ENCODE peak calls at places on chromosomes 12 and 14, in five cellular contexts. One of them, this sample, is unnamed.

GRCh38 chr14:35299708-35300107 is 7.5 kb downstream of the PSMA6 start:
- DNase-seq in PC-3: peak; percentile 18
- DNase-seq in K562: no peak
- DNase-seq in fibroblast of lung: no peak
- DNase-seq in A549: no peak
- DNase-seq in this sample: no peak

GRCh38 chr12:21239866-21240265 is 94.9 kb downstream of the SLCO1A2 start:
- DNase-seq in A549: no peak
- DNase-seq in fibroblast of lung: no peak
- DNase-seq in K562: no peak
- DNase-seq in PC-3: no peak
- DNase-seq in this sample: no peak

GRCh38 chr14:55372423-55372822 is 39.2 kb downstream of the ATG14 start:
- DNase-seq in K562: no peak
- DNase-seq in PC-3: no peak
- DNase-seq in A549: no peak
- DNase-seq in fibroblast of lung: no peak
- DNase-seq in this sample: no peak

GRCh38 chr14:37034410-37035285 is 137.8 kb downstream of the SLC25A21 start:
- DNase-seq in A549: no peak
- DNase-seq in K562: no peak
- DNase-seq in PC-3: no peak
- DNase-seq in fibroblast of lung: peak; percentile 86
- DNase-seq in this sample: no peak

GRCh38 chr12:93098077-93098476 is 169.0 kb upstream of the EEA1 start:
- DNase-seq in PC-3: peak; percentile 72
- DNase-seq in fibroblast of lung: no peak
- DNase-seq in K562: peak; percentile 50
- DNase-seq in A549: peak; percentile 71
- DNase-seq in this sample: no peak

GRCh38 chr12:63889236-63889635 is 44.7 kb downstream of the SRGAP1 start:
- DNase-seq in PC-3: no peak
- DNase-seq in A549: peak; percentile 43
- DNase-seq in fibroblast of lung: peak; percentile 84
- DNase-seq in K562: no peak
- DNase-seq in this sample: no peak

GRCh38 chr14:104424406-104425072 is 155.0 kb upstream of the C14orf180 start:
- DNase-seq in K562: no peak
- DNase-seq in A549: no peak
- DNase-seq in fibroblast of lung: no peak
- DNase-seq in PC-3: no peak
- DNase-seq in this sample: no peak

GRCh38 chr12:111295176-111295575 is 73.7 kb downstream of the PHETA1 start:
- DNase-seq in A549: no peak
- DNase-seq in PC-3: no peak
- DNase-seq in K562: no peak
- DNase-seq in fibroblast of lung: no peak
- DNase-seq in this sample: no peak

GRCh38 chr14:76259029-76259735 is 107.5 kb downstream of the GPATCH2L start:
- DNase-seq in K562: peak; percentile 37
- DNase-seq in A549: no peak
- DNase-seq in PC-3: no peak
- DNase-seq in fibroblast of lung: no peak
- DNase-seq in this sample: no peak

GRCh38 chr12:6688543-6688999 is 604 bp downstream of the ZNF384 start:
- DNase-seq in fibroblast of lung: no peak
- DNase-seq in PC-3: no peak
- DNase-seq in A549: no peak
- DNase-seq in K562: no peak
- DNase-seq in this sample: peak; percentile 67

GRCh38 chr12:103523771-103524170 is 28.0 kb upstream of the C12orf42 start:
- DNase-seq in K562: no peak
- DNase-seq in fibroblast of lung: no peak
- DNase-seq in A549: no peak
- DNase-seq in PC-3: no peak
- DNase-seq in this sample: no peak

GRCh38 chr12:108840605-108841328 is 16.6 kb downstream of the SSH1 start:
- DNase-seq in fibroblast of lung: peak; percentile 74
- DNase-seq in PC-3: no peak
- DNase-seq in K562: no peak
- DNase-seq in A549: no peak
- DNase-seq in this sample: no peak

GRCh38 chr12:8154526-8154925 is 2.3 kb upstream of the ZNF705A start:
- DNase-seq in A549: no peak
- DNase-seq in PC-3: no peak
- DNase-seq in K562: no peak
- DNase-seq in fibroblast of lung: peak; percentile 6
- DNase-seq in this sample: no peak

GRCh38 chr12:124396544-124397398 is 101.9 kb downstream of the RFLNA start:
- DNase-seq in PC-3: no peak
- DNase-seq in K562: peak; percentile 62
- DNase-seq in fibroblast of lung: no peak
- DNase-seq in A549: peak; percentile 48
- DNase-seq in this sample: no peak

GRCh38 chr12:466762-467161 is 7.0 kb downstream of the B4GALNT3 start:
- DNase-seq in A549: no peak
- DNase-seq in PC-3: no peak
- DNase-seq in fibroblast of lung: no peak
- DNase-seq in K562: no peak
- DNase-seq in this sample: no peak
- H3K27ac ChIP-seq in A549: no peak overlapping the region
- H3K27ac ChIP-seq in PC-3: no peak overlapping the region
- H3K27ac ChIP-seq in fibroblast of lung: no peak overlapping the region
- H3K27ac ChIP-seq in K562: no peak overlapping the region
- H3K27ac ChIP-seq in this sample: no peak overlapping the region

GRCh38 chr14:90681889-90682429 is 134.3 kb downstream of the TTC7B start:
- DNase-seq in fibroblast of lung: no peak
- DNase-seq in PC-3: peak; percentile 56
- DNase-seq in A549: no peak
- DNase-seq in K562: no peak
- DNase-seq in this sample: no peak

GRCh38 chr14:90678846-90679362 is 137.3 kb downstream of the TTC7B start:
- DNase-seq in fibroblast of lung: no peak
- DNase-seq in PC-3: no peak
- DNase-seq in A549: no peak
- DNase-seq in K562: no peak
- DNase-seq in this sample: no peak

GRCh38 chr14:90677484-90678045 is 138.7 kb downstream of the TTC7B start:
- DNase-seq in K562: no peak
- DNase-seq in fibroblast of lung: peak; percentile 79
- DNase-seq in A549: no peak
- DNase-seq in PC-3: peak; percentile 79
- DNase-seq in this sample: no peak

GRCh38 chr14:90678420-90678819 is 137.8 kb downstream of the TTC7B start:
- DNase-seq in PC-3: no peak
- DNase-seq in K562: no peak
- DNase-seq in A549: no peak
- DNase-seq in fibroblast of lung: peak; percentile 38
- DNase-seq in this sample: no peak

GRCh38 chr14:90682615-90683014 is 133.6 kb downstream of the TTC7B start:
- DNase-seq in K562: no peak
- DNase-seq in fibroblast of lung: no peak
- DNase-seq in PC-3: no peak
- DNase-seq in A549: no peak
- DNase-seq in this sample: no peak
- H3K4me3 ChIP-seq in K562: no peak overlapping the region
- H3K4me3 ChIP-seq in fibroblast of lung: no peak overlapping the region
- H3K4me3 ChIP-seq in PC-3: no peak overlapping the region
- H3K4me3 ChIP-seq in A549: no peak overlapping the region
- H3K4me3 ChIP-seq in this sample: no peak overlapping the region

GRCh38 chr14:30768791-30769190 is 105.6 kb upstream of the COCH start:
- DNase-seq in A549: no peak
- DNase-seq in fibroblast of lung: no peak
- DNase-seq in K562: no peak
- DNase-seq in PC-3: no peak
- DNase-seq in this sample: no peak

GRCh38 chr14:30767624-30768023 is 106.7 kb upstream of the COCH start:
- DNase-seq in K562: no peak
- DNase-seq in PC-3: no peak
- DNase-seq in A549: no peak
- DNase-seq in fibroblast of lung: no peak
- DNase-seq in this sample: no peak

GRCh38 chr14:30759172-30760125 is 114.9 kb upstream of the COCH start:
- DNase-seq in PC-3: no peak
- DNase-seq in K562: no peak
- DNase-seq in A549: no peak
- DNase-seq in fibroblast of lung: no peak
- DNase-seq in this sample: no peak

GRCh38 chr14:30763891-30764290 is 110.5 kb upstream of the COCH start:
- DNase-seq in K562: no peak
- DNase-seq in A549: no peak
- DNase-seq in fibroblast of lung: no peak
- DNase-seq in PC-3: no peak
- DNase-seq in this sample: no peak
- H3K9me3 ChIP-seq in K562: peaks cover 2% of the 10 kb centered on the region
- H3K9me3 ChIP-seq in A549: peaks cover 39% of the 10 kb centered on the region
- H3K9me3 ChIP-seq in fibroblast of lung: no peaks in the 10 kb centered on the region
- H3K9me3 ChIP-seq in PC-3: peaks cover 15% of the 10 kb centered on the region
- H3K9me3 ChIP-seq in this sample: no peaks in the 10 kb centered on the region

GRCh38 chr12:69500631-69501030 is 30.4 kb downstream of the FRS2 start:
- DNase-seq in PC-3: peak; percentile 55
- DNase-seq in K562: no peak
- DNase-seq in fibroblast of lung: peak; percentile 71
- DNase-seq in A549: no peak
- DNase-seq in this sample: no peak
- H3K27ac ChIP-seq in PC-3: peak overlapping the region; percentile 2
- H3K27ac ChIP-seq in K562: no peak overlapping the region
- H3K27ac ChIP-seq in fibroblast of lung: no peak overlapping the region
- H3K27ac ChIP-seq in A549: no peak overlapping the region
- H3K27ac ChIP-seq in this sample: no peak overlapping the region

DNA sequence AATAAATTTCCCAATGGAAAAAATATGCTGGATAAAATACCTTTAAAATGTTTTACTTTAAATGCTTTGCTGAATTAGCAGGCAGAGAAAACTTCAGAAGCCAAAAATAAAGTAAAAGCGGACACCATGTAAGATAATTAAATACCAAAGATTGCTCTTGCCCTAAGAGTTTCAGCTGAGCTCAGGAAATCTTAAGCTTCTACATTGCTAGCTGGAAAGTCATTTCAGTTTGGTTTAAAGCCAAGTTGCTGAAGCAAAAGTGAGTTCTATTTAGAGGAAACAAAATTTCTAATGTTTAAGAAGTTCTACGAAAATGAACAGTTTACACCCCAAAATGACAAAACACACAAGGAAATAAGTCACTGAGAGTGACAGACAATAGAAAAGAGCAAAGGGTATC is 310.0 kb downstream of the ADAMTS20 start:
- DNase-seq in PC-3: no peak
- DNase-seq in K562: no peak
- DNase-seq in fibroblast of lung: peak; percentile 82
- DNase-seq in A549: no peak
- DNase-seq in this sample: no peak
- H3K4me3 ChIP-seq in PC-3: no peak overlapping the region
- H3K4me3 ChIP-seq in K562: no peak overlapping the region
- H3K4me3 ChIP-seq in fibroblast of lung: no peak overlapping the region
- H3K4me3 ChIP-seq in A549: no peak overlapping the region
- H3K4me3 ChIP-seq in this sample: no peak overlapping the region

GRCh38 chr14:79820866-79821535 is 390.3 kb downstream of the DIO2 start:
- DNase-seq in A549: no peak
- DNase-seq in fibroblast of lung: no peak
- DNase-seq in PC-3: no peak
- DNase-seq in K562: no peak
- DNase-seq in this sample: no peak
- H3K9me3 ChIP-seq in A549: no peaks in the 10 kb centered on the region
- H3K9me3 ChIP-seq in fibroblast of lung: no peaks in the 10 kb centered on the region
- H3K9me3 ChIP-seq in PC-3: no peaks in the 10 kb centered on the region
- H3K9me3 ChIP-seq in K562: no peaks in the 10 kb centered on the region
- H3K9me3 ChIP-seq in this sample: no peaks in the 10 kb centered on the region

This sample was measured in iPS DF 6.9.